ENCODE peak calls at places on chromosomes 3 and 15, in four cellular contexts. T, B, F and L are unnamed samples.

GRCh38 chr3:49712166-49712565 is 7.3 kb downstream of the AMIGO3 start:
- DNase-seq in T (no peak), B (no peak), F (peak), L (peak)

GRCh38 chr3:5699313-5699712 is 511.8 kb downstream of the EDEM1 start:
- DNase-seq in T (no peak), B (no peak), F (no peak), L (no peak)

GRCh38 chr15:85748176-85748575 is 46.5 kb downstream of the KLHL25 start:
- DNase-seq in T (no peak), B (no peak), F (no peak), L (no peak)

GRCh38 chr15:79296583-79296982 is 14.1 kb downstream of the ANKRD34C start:
- DNase-seq in T (no peak), B (no peak), F (no peak), L (no peak)

GRCh38 chr3:101988591-101988990 is 139.3 kb downstream of the NFKBIZ start:
- DNase-seq in T (no peak), B (no peak), F (no peak), L (no peak)

GRCh38 chr3:108959017-108959416 is 5.3 kb upstream of the GUCA1C start:
- DNase-seq in T (no peak), B (no peak), F (no peak), L (no peak)

GRCh38 chr15:61038387-61038786 is 190.7 kb downstream of the RORA start:
- DNase-seq in T (peak), B (no peak), F (no peak), L (no peak)

GRCh38 chr15:48427960-48428547 is 96.8 kb downstream of the DUT start:
- DNase-seq in T (no peak), B (no peak), F (no peak), L (no peak)

GRCh38 chr3:31968927-31969418 is 12.1 kb downstream of the OSBPL10 start:
- DNase-seq in T (no peak), B (no peak), F (no peak), L (no peak)

GRCh38 chr15:75454471-75455418 is 3.3 kb upstream of the SIN3A start:
- DNase-seq in T (peak), B (no peak), F (peak), L (peak)

GRCh38 chr3:118692417-118692816 is 342.2 kb downstream of the IGSF11 start:
- DNase-seq in T (no peak), B (no peak), F (no peak), L (no peak)

GRCh38 chr15:99425666-99426301 is 140.0 kb upstream of the MEF2A start:
- DNase-seq in T (no peak), B (peak), F (no peak), L (peak)

GRCh38 chr3:81741214-81741613 is 20.2 kb downstream of the GBE1 start:
- DNase-seq in T (no peak), B (no peak), F (no peak), L (no peak)

GRCh38 chr3:4765212-4765611 is 214.0 kb upstream of the BHLHE40 start:
- DNase-seq in T (no peak), B (no peak), F (no peak), L (no peak)

GRCh38 chr3:21722301-21722700 is 28.7 kb downstream of the ZNF385D start:
- DNase-seq in T (no peak), B (no peak), F (no peak), L (no peak)

GRCh38 chr15:88913017-88913849 is at the start of gene MFGE8:
- DNase-seq in T (peak), B (peak), F (no peak), L (peak)

GRCh38 chr3:110414851-110415250 is 656.8 kb upstream of the NECTIN3 start:
- DNase-seq in T (no peak), B (no peak), F (no peak), L (no peak)

GRCh38 chr3:194711286-194711685 is 25.6 kb downstream of the FAM43A start:
- DNase-seq in T (no peak), B (no peak), F (no peak), L (no peak)

GRCh38 chr3:24936574-24936973 is 441.9 kb upstream of the THRB start:
- DNase-seq in T (no peak), B (no peak), F (no peak), L (no peak)

GRCh38 chr3:182628531-182628930 is 164.8 kb upstream of the ATP11B start:
- DNase-seq in T (no peak), B (no peak), F (no peak), L (no peak)

GRCh38 chr3:185732782-185733181 is 92.1 kb downstream of the IGF2BP2 start:
- DNase-seq in T (no peak), B (no peak), F (no peak), L (no peak)

GRCh38 chr3:13932578-13933295 is 52.9 kb upstream of the WNT7A start:
- DNase-seq in T (no peak), B (no peak), F (no peak), L (no peak)

GRCh38 chr3:161500057-161500836 is 3.6 kb downstream of the OTOL1 start:
- DNase-seq in T (no peak), B (no peak), F (no peak), L (no peak)

GRCh38 chr3:120802916-120803315 is 60.4 kb downstream of the GTF2E1 start:
- DNase-seq in T (no peak), B (no peak), F (no peak), L (no peak)

GRCh38 chr3:186532641-186533072 is 11.5 kb downstream of the CRYGS start:
- DNase-seq in T (no peak), B (no peak), F (no peak), L (no peak)

GRCh38 chr3:172520332-172520831 is 2.8 kb downstream of the TNFSF10 start:
- DNase-seq in T (no peak), B (no peak), F (no peak), L (no peak)

GRCh38 chr15:39833515-39833981 is 50.9 kb upstream of the FSIP1 start:
- DNase-seq in T (no peak), B (no peak), F (no peak), L (no peak)

GRCh38 chr3:54188176-54188791 is 65.9 kb downstream of the CACNA2D3 start:
- DNase-seq in T (peak), B (no peak), F (no peak), L (no peak)

GRCh38 chr3:103684956-103685355 is 1250.1 kb downstream of the ZPLD1 start:
- DNase-seq in T (no peak), B (no peak), F (no peak), L (no peak)

DNA sequence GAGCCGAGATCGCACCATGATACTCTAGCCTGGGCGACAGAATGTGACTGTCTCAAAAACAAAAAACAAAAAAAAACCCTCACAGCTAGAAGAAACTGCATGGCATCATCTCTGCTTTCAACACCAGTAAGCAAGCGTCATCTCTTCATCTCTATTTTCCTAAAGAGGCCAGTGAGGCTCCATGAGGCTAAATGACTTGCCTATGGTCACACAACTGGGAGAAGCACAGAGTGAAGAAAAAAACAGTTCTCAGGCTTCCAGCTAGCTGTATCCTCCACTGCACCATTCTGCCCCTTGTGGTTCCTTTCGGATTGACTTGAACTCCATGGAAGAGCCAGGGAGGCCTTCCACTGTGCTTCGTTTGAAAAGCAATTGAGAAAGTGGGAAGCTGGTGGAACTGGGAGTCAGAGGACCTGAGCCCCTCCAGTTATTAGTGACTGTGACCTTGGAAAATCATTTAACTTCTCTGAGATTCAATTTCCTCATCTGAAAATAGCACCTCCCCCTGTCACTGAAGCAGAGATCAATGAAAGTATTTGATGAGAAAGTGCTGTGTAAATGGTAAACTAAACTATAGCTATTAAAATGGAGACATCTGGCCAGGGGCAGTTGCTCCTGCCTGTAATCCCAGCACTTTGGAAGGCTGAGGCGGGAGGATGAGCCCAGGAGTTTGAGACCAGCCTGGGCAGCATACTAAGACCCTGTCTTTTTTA is 32.1 kb upstream of the DENND4A start:
- DNase-seq in T (peak), B (peak), F (no peak), L (no peak)
- TF ChIP-seq CTCF in T (peak), B (peak), F (peak), L (peak)

GRCh38 chr3:170162052-170162451 is 19.5 kb downstream of the PHC3 start:
- DNase-seq in T (no peak), B (no peak), F (no peak), L (no peak)
- H3K27ac ChIP-seq in T (no peak), B (no peak), F (no peak), L (no peak)

DNA sequence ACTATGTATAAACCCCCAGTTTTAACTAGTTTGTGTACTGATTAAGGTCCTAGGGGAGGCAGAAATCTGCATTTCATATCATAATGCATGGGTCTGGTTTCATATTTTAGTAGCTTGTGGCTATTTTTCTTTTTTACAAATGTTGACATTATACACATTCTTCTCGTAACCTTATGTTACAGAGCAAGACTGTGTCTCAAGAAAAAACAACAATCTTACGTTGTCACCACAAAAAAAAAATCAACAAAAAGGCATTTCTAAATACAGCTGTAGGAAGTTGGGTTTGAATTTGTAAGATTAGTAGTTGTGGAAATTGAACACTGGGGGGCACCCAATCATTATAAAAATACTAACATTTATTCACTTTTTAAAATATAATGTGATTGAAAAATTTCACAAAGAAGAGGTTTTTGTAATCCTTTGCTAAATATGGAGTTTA is 17.9 kb downstream of the SERP1 start:
- DNase-seq in T (no peak), B (no peak), F (no peak), L (no peak)
- TF ChIP-seq CTCF in T (no peak), B (peak), F (peak), L (no peak)

DNA sequence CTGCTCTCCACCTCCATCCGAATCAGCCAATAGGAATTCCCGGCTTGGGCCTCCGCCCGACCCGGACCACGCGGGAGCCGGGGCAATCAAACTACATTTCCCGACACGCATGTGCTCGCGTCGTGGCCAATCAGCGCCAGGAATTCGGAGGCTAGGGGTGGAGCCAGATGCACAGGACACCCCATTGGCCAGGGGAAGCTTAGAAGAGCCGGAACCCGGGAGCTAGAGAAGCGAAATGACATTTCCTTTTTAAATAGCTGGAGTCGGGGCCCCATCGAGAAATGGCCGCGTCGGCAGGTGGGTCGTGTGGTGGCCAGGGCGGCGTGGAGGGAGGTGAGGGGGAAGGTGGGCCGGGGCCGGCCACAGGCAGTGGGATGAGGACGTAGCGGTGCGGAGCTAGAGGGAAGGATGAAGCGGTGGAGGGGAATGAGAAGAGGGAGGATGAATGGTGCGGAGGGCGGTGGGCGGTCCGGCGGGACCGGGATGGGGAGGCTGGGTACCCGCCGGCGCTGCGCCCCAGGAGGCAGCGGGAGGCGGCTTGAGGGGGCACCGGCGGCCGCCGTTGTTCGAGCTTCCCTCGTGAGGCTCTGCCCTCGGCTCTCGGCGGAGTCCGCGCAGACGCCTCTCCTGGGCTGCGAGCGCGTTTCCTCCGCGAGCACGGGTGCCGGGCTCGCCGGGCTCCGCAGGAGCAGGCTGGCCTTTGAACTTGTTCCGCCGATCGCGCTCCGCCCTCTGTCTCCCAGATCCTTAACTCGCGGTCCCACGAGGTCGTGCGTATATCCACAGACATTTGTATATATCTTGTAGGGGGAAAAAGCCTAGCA is at the start of gene KBTBD8:
- DNase-seq in T (peak), B (peak), F (peak), L (peak)
- H3K27ac ChIP-seq in T (no peak), B (no peak), F (peak), L (peak)

GRCh38 chr3:39378092-39378491 is 5.1 kb upstream of the SLC25A38 start:
- DNase-seq in T (peak), B (no peak), F (no peak), L (no peak)
- TF ChIP-seq CTCF in T (peak), B (peak), F (peak), L (peak)

GRCh38 chr3:43363621-43364266 is 77.4 kb downstream of the SNRK start:
- DNase-seq in T (peak), B (peak), F (no peak), L (peak)

GRCh38 chr3:43362961-43363360 is 76.6 kb downstream of the SNRK start:
- DNase-seq in T (no peak), B (no peak), F (no peak), L (no peak)

GRCh38 chr3:43365601-43366305 is 79.4 kb downstream of the SNRK start:
- DNase-seq in T (no peak), B (no peak), F (no peak), L (no peak)

GRCh38 chr3:43364926-43365325 is 78.6 kb downstream of the SNRK start:
- DNase-seq in T (no peak), B (no peak), F (no peak), L (no peak)

DNA sequence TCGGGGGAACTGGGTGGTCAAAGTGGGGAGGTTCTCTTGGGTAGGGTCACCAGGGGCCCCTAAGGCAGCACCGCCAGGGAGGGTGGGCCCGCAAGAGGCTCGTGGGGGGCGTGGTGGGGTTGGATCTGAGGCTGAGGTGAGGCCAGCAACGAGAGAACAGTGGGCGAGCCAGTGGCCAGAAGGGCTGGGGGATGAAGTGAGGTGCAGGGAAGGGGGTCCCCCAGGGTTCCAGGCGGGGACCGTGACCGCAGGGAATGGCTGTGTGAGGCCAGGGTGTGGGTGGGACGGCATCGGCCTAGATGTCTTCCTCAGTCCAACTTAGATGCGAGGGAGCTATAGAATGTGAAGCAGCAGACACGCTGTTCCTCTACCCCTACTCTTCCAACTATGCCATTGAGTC is 78.2 kb downstream of the SNRK start:
- DNase-seq in T (no peak), B (no peak), F (no peak), L (no peak)
- H3K27ac ChIP-seq in T (no peak), B (peak), F (no peak), L (no peak)